ENCODE peak calls at places on chromosomes 6 and 20, in five cellular contexts. H is activated CD4-positive, alpha-beta T cell treated with anti-CD3 and anti-CD28 coated beads for 1 hour; J is ACHN; B is SJSA1; L is prostate gland. M is an unnamed sample.
A peak's percentile ranks its signal among the peaks of the same experiment; 100 is the strongest.

GRCh38 chr6:161300823-161301222 is 27.0 kb upstream of the AGPAT4 start:
- DNase-seq in H (no peak), L (no peak), B (no peak), J (no peak), M (no peak)

GRCh38 chr6:140537834-140538680 is 1163.6 kb upstream of the CITED2 start:
- DNase-seq in J (peak; percentile 84), B (peak; percentile 92), H (no peak), L (peak; percentile 31), M (peak; percentile 30)

GRCh38 chr6:104326173-104327001 is 533.3 kb downstream of the HACE1 start:
- DNase-seq in B (no peak), H (no peak), L (no peak), J (no peak), M (no peak)

GRCh38 chr6:78525961-78526360 is 341.4 kb upstream of the IRAK1BP1 start:
- DNase-seq in H (no peak), L (no peak), B (no peak), J (no peak), M (no peak)

GRCh38 chr20:21513881-21514540 is at the start of gene NKX2-2:
- DNase-seq in H (no peak), L (no peak), J (no peak), B (peak; percentile 93), M (no peak)

GRCh38 chr20:3092611-3093379 is 8.3 kb upstream of the AVP start:
- DNase-seq in B (no peak), L (no peak), H (peak; percentile 29), J (no peak), M (no peak)

GRCh38 chr6:52149076-52149475 is 37.1 kb upstream of the IL17A start:
- DNase-seq in H (no peak), J (no peak), B (no peak), L (no peak), M (no peak)

GRCh38 chr20:23167436-23167835 is 81.3 kb upstream of the CD93 start:
- DNase-seq in H (no peak), B (no peak), J (no peak), L (no peak), M (no peak)

GRCh38 chr6:3457710-3458605 is 1.1 kb upstream of the SLC22A23 start:
- DNase-seq in L (peak; percentile 77), H (no peak), B (no peak), J (no peak), M (peak; percentile 34)

GRCh38 chr20:4592316-4593148 is 129.2 kb upstream of the PRND start:
- DNase-seq in L (no peak), H (peak; percentile 37), J (peak; percentile 32), B (peak; percentile 60), M (peak; percentile 62)

GRCh38 chr20:46209930-46210671 is 92.0 kb downstream of the CD40 start:
- DNase-seq in L (no peak), J (no peak), H (no peak), B (no peak), M (no peak)

GRCh38 chr20:18750735-18751134 is 62.8 kb upstream of the SCP2D1 start:
- DNase-seq in L (no peak), J (no peak), B (no peak), H (no peak), M (no peak)

GRCh38 chr20:9617062-9617461 is 102.7 kb downstream of the LAMP5 start:
- DNase-seq in J (peak; percentile 49), H (peak; percentile 9), B (peak; percentile 51), L (peak; percentile 65), M (peak; percentile 46)

GRCh38 chr20:21609221-21609620 is 95.4 kb upstream of the NKX2-2 start:
- DNase-seq in J (no peak), B (no peak), H (no peak), L (no peak), M (no peak)

GRCh38 chr6:120558294-120558693 is 776.0 kb downstream of the TBC1D32 start:
- DNase-seq in J (no peak), B (no peak), H (no peak), L (no peak), M (no peak)

GRCh38 chr6:152380993-152381898 is 255.9 kb downstream of the SYNE1 start:
- DNase-seq in B (peak; percentile 84), H (no peak), J (peak; percentile 96), L (peak; percentile 10), M (peak; percentile 41)

GRCh38 chr6:42287756-42288155 is 70.1 kb upstream of the MRPS10 start:
- DNase-seq in J (no peak), H (no peak), L (no peak), B (no peak), M (no peak)

GRCh38 chr6:39746795-39747194 is 21.6 kb upstream of the KIF6 start:
- DNase-seq in L (no peak), J (no peak), B (no peak), H (no peak), M (no peak)

GRCh38 chr6:158799051-158799792 is 19.9 kb downstream of the EZR start:
- DNase-seq in H (no peak), B (no peak), J (peak; percentile 81), L (peak; percentile 89), M (no peak)

GRCh38 chr6:125748534-125749111 is 809 bp upstream of the HEY2 start:
- DNase-seq in B (no peak), H (no peak), J (no peak), L (peak; percentile 7), M (peak; percentile 11)

GRCh38 chr20:6122873-6123649 is at the start of gene FERMT1:
- DNase-seq in J (peak; percentile 83), H (no peak), L (peak; percentile 54), B (peak; percentile 56), M (peak; percentile 88)

GRCh38 chr6:34049395-34050342 is 96.2 kb downstream of the GRM4 start:
- DNase-seq in H (no peak), L (no peak), J (no peak), B (no peak), M (no peak)

GRCh38 chr20:35297153-35297552 is 4.9 kb upstream of the FAM83C start:
- DNase-seq in J (no peak), H (no peak), B (no peak), L (no peak), M (no peak)

GRCh38 chr6:32158052-32158451 is 4.1 kb downstream of the PPT2 start:
- DNase-seq in L (no peak), H (no peak), J (no peak), B (no peak), M (no peak)

GRCh38 chr6:36758516-36759176 is 61.0 kb downstream of the RAB44 start:
- DNase-seq in B (no peak), L (no peak), J (no peak), H (no peak), M (no peak)

GRCh38 chr20:1467082-1467354 is 369 bp upstream of the NSFL1C start:
- DNase-seq in H (no peak), J (no peak), L (no peak), B (no peak), M (no peak)

GRCh38 chr6:149003560-149003959 is 256.7 kb downstream of the UST start:
- DNase-seq in H (no peak), B (no peak), J (no peak), L (no peak), M (no peak)

GRCh38 chr6:12595161-12595792 is 121.3 kb upstream of the PHACTR1 start:
- DNase-seq in B (no peak), J (no peak), H (no peak), L (no peak), M (no peak)

M was measured in RWPE1.